ENCODE peak calls at places on chromosome 3, in ten cellular contexts. Z, X, L, O, U, T, K, V, R and E are unnamed samples.

GRCh38 chr3:38138347-38139190 is at the start of gene MYD88:
- DNase-seq in Z (peak), X (no peak), L (peak), O (no peak), U (peak), T (peak), K (peak), V (peak), R (peak), E (no peak)

GRCh38 chr3:191409791-191410359 is 51.1 kb upstream of the PYDC2 start:
- DNase-seq in Z (no peak), X (no peak), L (no peak), O (no peak), U (no peak), T (no peak), K (no peak), V (no peak), R (no peak), E (no peak)

GRCh38 chr3:89964347-89964746 is 856.9 kb downstream of the EPHA3 start:
- DNase-seq in Z (no peak), X (no peak), L (no peak), O (no peak), U (no peak), T (no peak), K (no peak), V (no peak), R (no peak), E (no peak)

GRCh38 chr3:111152506-111152905 is 80.9 kb downstream of the NECTIN3 start:
- DNase-seq in Z (no peak), X (no peak), L (no peak), O (no peak), U (no peak), T (no peak), K (no peak), V (no peak), R (no peak), E (no peak)

GRCh38 chr3:5162102-5162501 is 25.4 kb upstream of the EDEM1 start:
- DNase-seq in Z (no peak), X (no peak), L (no peak), O (no peak), U (no peak), T (no peak), K (no peak), V (no peak), R (no peak), E (no peak)

GRCh38 chr3:139710212-139710611 is 32.4 kb upstream of the NMNAT3 start:
- DNase-seq in Z (no peak), X (no peak), L (no peak), O (no peak), U (no peak), T (no peak), K (no peak), V (no peak), R (no peak), E (no peak)

GRCh38 chr3:61807865-61808276 is 246.5 kb downstream of the PTPRG start:
- DNase-seq in Z (no peak), X (peak), L (no peak), O (no peak), U (peak), T (no peak), K (no peak), V (no peak), R (no peak), E (no peak)

GRCh38 chr3:74756586-74756985 is 142.1 kb upstream of the CNTN3 start:
- DNase-seq in Z (no peak), X (no peak), L (peak), O (no peak), U (no peak), T (no peak), K (no peak), V (no peak), R (no peak), E (no peak)

GRCh38 chr3:67064105-67064504 is 66.0 kb downstream of the KBTBD8 start:
- DNase-seq in Z (no peak), X (no peak), L (no peak), O (no peak), U (no peak), T (no peak), K (no peak), V (no peak), R (no peak), E (no peak)

GRCh38 chr3:192851821-192852352 is 65.8 kb downstream of the MB21D2 start:
- DNase-seq in Z (no peak), X (peak), L (peak), O (peak), U (peak), T (no peak), K (no peak), V (peak), R (peak), E (peak)

GRCh38 chr3:188196232-188196990 is 42.5 kb downstream of the LPP start:
- DNase-seq in Z (no peak), X (no peak), L (no peak), O (no peak), U (no peak), T (no peak), K (no peak), V (no peak), R (no peak), E (no peak)

GRCh38 chr3:71247221-71247947 is 336.1 kb downstream of the FOXP1 start:
- DNase-seq in Z (no peak), X (no peak), L (no peak), O (no peak), U (peak), T (no peak), K (no peak), V (no peak), R (peak), E (peak)

GRCh38 chr3:194707176-194707575 is 21.5 kb downstream of the FAM43A start:
- DNase-seq in Z (no peak), X (no peak), L (no peak), O (peak), U (no peak), T (no peak), K (no peak), V (no peak), R (no peak), E (no peak)

GRCh38 chr3:37536033-37536432 is 325.6 kb upstream of the CTDSPL start:
- DNase-seq in Z (no peak), X (no peak), L (no peak), O (no peak), U (no peak), T (no peak), K (no peak), V (no peak), R (no peak), E (no peak)

GRCh38 chr3:127959873-127960272 is 44.8 kb downstream of the KBTBD12 start:
- DNase-seq in Z (no peak), X (no peak), L (peak), O (no peak), U (peak), T (no peak), K (no peak), V (no peak), R (peak), E (peak)

GRCh38 chr3:125054436-125055164 is 1.2 kb downstream of the HEG1 start:
- DNase-seq in Z (no peak), X (no peak), L (peak), O (no peak), U (no peak), T (no peak), K (peak), V (no peak), R (peak), E (peak)

GRCh38 chr3:134312873-134313838 is 61.1 kb downstream of the AMOTL2 start:
- DNase-seq in Z (no peak), X (no peak), L (peak), O (no peak), U (peak), T (no peak), K (peak), V (no peak), R (no peak), E (no peak)

GRCh38 chr3:53719796-53720195 is 126.4 kb downstream of the CHDH start:
- DNase-seq in Z (no peak), X (no peak), L (no peak), O (no peak), U (no peak), T (no peak), K (no peak), V (no peak), R (no peak), E (no peak)

GRCh38 chr3:190375250-190375649 is 12.7 kb upstream of the CLDN16 start:
- DNase-seq in Z (no peak), X (no peak), L (no peak), O (no peak), U (no peak), T (no peak), K (no peak), V (no peak), R (no peak), E (no peak)

GRCh38 chr3:16460886-16461285 is 52.6 kb downstream of the RFTN1 start:
- DNase-seq in Z (no peak), X (peak), L (no peak), O (no peak), U (no peak), T (no peak), K (no peak), V (no peak), R (no peak), E (no peak)

GRCh38 chr3:138861755-138862333 is 27.1 kb upstream of the PIK3CB start:
- DNase-seq in Z (no peak), X (no peak), L (no peak), O (no peak), U (no peak), T (no peak), K (no peak), V (peak), R (no peak), E (no peak)

GRCh38 chr3:183473969-183474368 is 45.5 kb upstream of the MCF2L2 start:
- DNase-seq in Z (no peak), X (no peak), L (no peak), O (no peak), U (no peak), T (no peak), K (no peak), V (no peak), R (no peak), E (no peak)

GRCh38 chr3:138469869-138470268 is 35.5 kb downstream of the ESYT3 start:
- DNase-seq in Z (no peak), X (peak), L (no peak), O (no peak), U (no peak), T (no peak), K (no peak), V (no peak), R (no peak), E (no peak)

GRCh38 chr3:108202834-108203233 is 19.4 kb downstream of the IFT57 start:
- DNase-seq in Z (no peak), X (no peak), L (no peak), O (no peak), U (no peak), T (no peak), K (no peak), V (no peak), R (no peak), E (no peak)

GRCh38 chr3:172137287-172138030 is 98.1 kb downstream of the FNDC3B start:
- DNase-seq in Z (no peak), X (no peak), L (no peak), O (no peak), U (no peak), T (no peak), K (no peak), V (no peak), R (no peak), E (no peak)

GRCh38 chr3:17901893-17902292 is 159.5 kb upstream of the TBC1D5 start:
- DNase-seq in Z (no peak), X (no peak), L (no peak), O (no peak), U (no peak), T (no peak), K (no peak), V (no peak), R (no peak), E (no peak)

GRCh38 chr3:170204023-170204472 is 18.2 kb upstream of the PRKCI start:
- DNase-seq in Z (no peak), X (no peak), L (no peak), O (no peak), U (no peak), T (no peak), K (no peak), V (no peak), R (no peak), E (no peak)

GRCh38 chr3:48446425-48447193 is at the start of gene ATRIP:
- DNase-seq in Z (peak), X (peak), L (peak), O (no peak), U (peak), T (peak), K (peak), V (peak), R (peak), E (peak)

GRCh38 chr3:23390989-23391388 is 187.9 kb downstream of the UBE2E2 start:
- DNase-seq in Z (no peak), X (no peak), L (no peak), O (no peak), U (no peak), T (no peak), K (no peak), V (no peak), R (no peak), E (no peak)

GRCh38 chr3:10526366-10526765 is 21.0 kb upstream of the ATP2B2 start:
- DNase-seq in Z (no peak), X (no peak), L (no peak), O (no peak), U (no peak), T (peak), K (no peak), V (no peak), R (no peak), E (no peak)

GRCh38 chr3:21017115-21017852 is 733.7 kb downstream of the ZNF385D start:
- DNase-seq in Z (no peak), X (no peak), L (no peak), O (no peak), U (no peak), T (no peak), K (no peak), V (no peak), R (no peak), E (no peak)

GRCh38 chr3:178835033-178835432 is 236.6 kb downstream of the ZMAT3 start:
- DNase-seq in Z (no peak), X (no peak), L (no peak), O (no peak), U (no peak), T (no peak), K (no peak), V (no peak), R (no peak), E (no peak)

GRCh38 chr3:49804141-49805041 is 1.3 kb downstream of the INKA1 start:
- DNase-seq in Z (no peak), X (no peak), L (no peak), O (no peak), U (no peak), T (no peak), K (no peak), V (no peak), R (no peak), E (no peak)

GRCh38 chr3:72655151-72655551 is 193.1 kb downstream of the SHQ1 start:
- DNase-seq in Z (no peak), X (no peak), L (peak), O (no peak), U (no peak), T (no peak), K (no peak), V (no peak), R (no peak), E (peak)

GRCh38 chr3:28595364-28595763 is 246.7 kb upstream of the AZI2 start:
- DNase-seq in Z (no peak), X (no peak), L (no peak), O (no peak), U (no peak), T (no peak), K (no peak), V (no peak), R (no peak), E (no peak)

GRCh38 chr3:186514296-186515002 is 29.7 kb downstream of the CRYGS start:
- DNase-seq in Z (no peak), X (no peak), L (no peak), O (no peak), U (no peak), T (no peak), K (peak), V (no peak), R (peak), E (no peak)